ENCODE peak calls at places on chromosomes 4 and X, in six cellular contexts. U is ACHN; Q is mucosa of descending colon; C is activated CD4-positive, CD25-positive, alpha-beta regulatory T cell; Y is T-helper 2 cell; A is fibroblast of lung. E is an unnamed sample.

GRCh38 chr4:176002007-176002623 is 63.5 kb upstream of the WDR17 start:
- DNase-seq in Y (no peak), Q (peak; percentile 33), U (peak; percentile 37), A (peak; percentile 7), C (no peak), E (peak; percentile 53)

GRCh38 chrX:93422693-93423092 is 250.7 kb downstream of the NAP1L3 start:
- DNase-seq in A (peak; percentile 6), Y (no peak), U (peak; percentile 23), C (no peak), Q (no peak), E (no peak)

GRCh38 chr4:182147391-182147790 is 95.8 kb upstream of the TENM3 start:
- DNase-seq in C (no peak), Y (no peak), Q (no peak), A (no peak), U (no peak), E (no peak)

GRCh38 chrX:49162620-49163019 is at the start of gene MAGIX:
- DNase-seq in A (no peak), Q (peak; percentile 45), C (no peak), U (no peak), Y (no peak), E (peak; percentile 62)

GRCh38 chrX:47209508-47210238 is 8.8 kb upstream of the CDK16 start:
- DNase-seq in U (no peak), C (no peak), Q (no peak), A (no peak), Y (no peak), E (no peak)

GRCh38 chrX:129678176-129678880 is 23.6 kb upstream of the APLN start:
- DNase-seq in Y (peak; percentile 57), C (no peak), A (peak; percentile 13), U (peak; percentile 58), Q (peak; percentile 67), E (peak; percentile 82)

GRCh38 chrX:73823473-73824004 is 260.5 kb downstream of the CHIC1 start:
- DNase-seq in C (no peak), A (no peak), U (no peak), Y (no peak), Q (no peak), E (no peak)

GRCh38 chrX:54178100-54178940 is 4.7 kb downstream of the FAM120C start:
- DNase-seq in C (no peak), U (peak; percentile 52), Q (no peak), Y (no peak), A (peak; percentile 86), E (no peak)

GRCh38 chrX:10282490-10282889 is 125.7 kb downstream of the CLCN4 start:
- DNase-seq in U (no peak), Y (no peak), Q (no peak), C (no peak), A (no peak), E (no peak)

GRCh38 chr4:113707013-113707412 is 54.5 kb downstream of the CAMK2D start:
- DNase-seq in A (peak; percentile 38), Y (no peak), C (no peak), Q (no peak), U (no peak), E (no peak)

E was measured in Calu3.